ENCODE peak calls at places on chromosomes 13 and 19, in four cellular contexts. V is glutamatergic neuron, M is D721Med, A is brain microvascular endothelial cell. D is an unnamed sample.

GRCh38 chr13:90447034-90447734 is 900.3 kb upstream of the MIR17HG start:
- DNase-seq in A (no peak), V (no peak), M (no peak), D (no peak)

GRCh38 chr19:42189133-42189532 is 28.3 kb downstream of the DEDD2 start:
- DNase-seq in A (no peak), V (no peak), M (no peak), D (no peak)

GRCh38 chr19:982567-983170 is 1.5 kb upstream of the WDR18 start:
- DNase-seq in A (peak), M (peak), V (peak), D (peak)

GRCh38 chr13:112465251-112466131 is 89.3 kb downstream of the SPACA7 start:
- DNase-seq in M (no peak), A (no peak), V (no peak), D (no peak)

GRCh38 chr19:10602330-10603083 is 15.4 kb upstream of the AP1M2 start:
- DNase-seq in M (peak), A (peak), V (peak), D (peak)

GRCh38 chr19:29708553-29709439 is 6.3 kb downstream of the C19orf12 start:
- DNase-seq in M (no peak), A (no peak), V (no peak), D (no peak)

GRCh38 chr19:28793391-28794168 is 419.4 kb downstream of the UQCRFS1 start:
- DNase-seq in A (no peak), M (no peak), V (peak), D (no peak)

GRCh38 chr13:112991611-112992010 is 22.6 kb downstream of the MCF2L start:
- DNase-seq in A (no peak), V (no peak), M (no peak), D (no peak)

GRCh38 chr19:21164541-21164940 is 22.7 kb downstream of the ZNF431 start:
- DNase-seq in M (no peak), A (no peak), V (no peak), D (no peak)

GRCh38 chr13:70043685-70044084 is 63.9 kb upstream of the ATXN8OS start:
- DNase-seq in V (no peak), M (no peak), A (no peak), D (peak)

GRCh38 chr19:29371766-29372415 is 153.9 kb upstream of the VSTM2B start:
- DNase-seq in M (no peak), A (no peak), V (no peak), D (no peak)

GRCh38 chr13:99086149-99086868 is 108.4 kb upstream of the DOCK9 start:
- DNase-seq in V (peak), M (no peak), A (peak), D (peak)

GRCh38 chr19:952680-953500 is 27.1 kb downstream of the ARID3A start:
- DNase-seq in V (no peak), A (no peak), M (no peak), D (no peak)

GRCh38 chr19:41866284-41866683 is 6.2 kb downstream of the RPS19 start:
- DNase-seq in A (no peak), V (no peak), M (no peak), D (no peak)

GRCh38 chr19:31351212-31352193 is 2.3 kb upstream of the TSHZ3 start:
- DNase-seq in M (no peak), A (peak), V (peak), D (no peak)

GRCh38 chr19:46211201-46211881 is 18.2 kb upstream of the IGFL1 start:
- DNase-seq in M (no peak), V (no peak), A (no peak), D (peak)

GRCh38 chr13:79647518-79647917 is 166.6 kb downstream of the NDFIP2 start:
- DNase-seq in V (no peak), A (no peak), M (no peak), D (peak)

GRCh38 chr13:73449258-73449657 is 390.5 kb downstream of the KLF5 start:
- DNase-seq in M (no peak), A (no peak), V (no peak), D (no peak)

GRCh38 chr19:5953680-5954213 is 24.2 kb downstream of the RANBP3 start:
- DNase-seq in V (no peak), A (peak), M (no peak), D (no peak)

GRCh38 chr19:45897413-45897812 is 5.0 kb downstream of the MYPOP start:
- DNase-seq in M (no peak), A (no peak), V (no peak), D (no peak)

GRCh38 chr13:68551701-68552522 is 1321.8 kb upstream of the PCDH9 start:
- DNase-seq in V (no peak), A (no peak), M (no peak), D (peak)

GRCh38 chr19:50328257-50329145 is 676 bp downstream of the KCNC3 start:
- DNase-seq in V (peak), A (no peak), M (no peak), D (no peak)

GRCh38 chr19:29934257-29934656 is 7.8 kb upstream of the URI1 start:
- DNase-seq in V (no peak), M (no peak), A (no peak), D (no peak)

GRCh38 chr13:83879431-83880171 is 2.7 kb downstream of the SLITRK1 start:
- DNase-seq in M (no peak), A (no peak), V (peak), D (no peak)

GRCh38 chr13:44629465-44630183 is 53.5 kb upstream of the TSC22D1 start:
- DNase-seq in M (no peak), A (no peak), V (no peak), D (no peak)

GRCh38 chr13:35475960-35476943 is at the start of gene MAB21L1:
- DNase-seq in A (peak), V (peak), M (peak), D (no peak)

GRCh38 chr19:45677351-45678230 is 9.6 kb downstream of the GIPR start:
- DNase-seq in V (peak), A (peak), M (no peak), D (peak)

GRCh38 chr13:35966024-35966423 is 165.2 kb downstream of the DCLK1 start:
- DNase-seq in M (no peak), A (no peak), V (no peak), D (no peak)

GRCh38 chr13:41962994-41963393 is 2.1 kb upstream of the VWA8 start:
- DNase-seq in V (no peak), A (no peak), M (no peak), D (peak)

GRCh38 chr13:113774177-113775107 is 15.4 kb downstream of the TMEM255B start:
- DNase-seq in V (no peak), M (no peak), A (no peak), D (peak)

GRCh38 chr19:14933506-14933905 is 7.8 kb upstream of the OR7C2 start:
- DNase-seq in M (no peak), A (no peak), V (no peak), D (no peak)

GRCh38 chr13:35690546-35690945 is 214.1 kb upstream of the MAB21L1 start:
- DNase-seq in V (no peak), M (no peak), A (peak), D (peak)

GRCh38 chr13:99566125-99567083 is 65.1 kb downstream of the TM9SF2 start:
- DNase-seq in V (no peak), M (no peak), A (no peak), D (no peak)

GRCh38 chr13:77475345-77476084 is 60.0 kb upstream of the SCEL start:
- DNase-seq in A (no peak), M (no peak), V (no peak), D (no peak)

GRCh38 chr13:52706074-52706473 is 33.5 kb downstream of the CNMD start:
- DNase-seq in A (no peak), V (no peak), M (no peak), D (no peak)

GRCh38 chr19:1027953-1028902 is 1.8 kb downstream of the CNN2 start:
- DNase-seq in V (no peak), M (no peak), A (peak), D (peak)

GRCh38 chr19:18894254-18895037 is 1.5 kb downstream of the CERS1 start:
- DNase-seq in V (peak), A (no peak), M (peak), D (no peak)

GRCh38 chr13:35784286-35784951 is 307.9 kb upstream of the MAB21L1 start:
- DNase-seq in A (no peak), V (no peak), M (no peak), D (peak)

GRCh38 chr13:74301200-74302063 is 167.2 kb upstream of the KLF12 start:
- DNase-seq in M (no peak), V (no peak), A (peak), D (no peak)

GRCh38 chr19:45798995-45799517 is 6.4 kb upstream of the DMWD start:
- DNase-seq in M (peak), A (peak), V (peak), D (peak)

GRCh38 chr13:111008351-111008750 is 93.5 kb upstream of the ANKRD10 start:
- DNase-seq in V (no peak), A (no peak), M (no peak), D (no peak)
- TF ChIP-seq CTCF in V (no peak), A (no peak), M (no peak), D (no peak)

GRCh38 chr19:8028951-8029491 is 23.5 kb upstream of the CCL25 start:
- DNase-seq in A (no peak), M (no peak), V (peak), D (no peak)
- TF ChIP-seq CTCF in A (no peak), M (no peak), V (no peak), D (no peak)

GRCh38 chr19:12782424-12783225 is 7.3 kb upstream of the HOOK2 start:
- DNase-seq in V (peak), M (peak), A (peak), D (peak)
- TF ChIP-seq CTCF in V (no peak), M (no peak), A (no peak), D (no peak)

GRCh38 chr19:33998739-33999345 is 173.5 kb upstream of the LSM14A start:
- DNase-seq in A (no peak), M (no peak), V (no peak), D (peak)

GRCh38 chr19:33998302-33998701 is 174.0 kb upstream of the LSM14A start:
- DNase-seq in V (no peak), A (no peak), M (no peak), D (no peak)

DNA sequence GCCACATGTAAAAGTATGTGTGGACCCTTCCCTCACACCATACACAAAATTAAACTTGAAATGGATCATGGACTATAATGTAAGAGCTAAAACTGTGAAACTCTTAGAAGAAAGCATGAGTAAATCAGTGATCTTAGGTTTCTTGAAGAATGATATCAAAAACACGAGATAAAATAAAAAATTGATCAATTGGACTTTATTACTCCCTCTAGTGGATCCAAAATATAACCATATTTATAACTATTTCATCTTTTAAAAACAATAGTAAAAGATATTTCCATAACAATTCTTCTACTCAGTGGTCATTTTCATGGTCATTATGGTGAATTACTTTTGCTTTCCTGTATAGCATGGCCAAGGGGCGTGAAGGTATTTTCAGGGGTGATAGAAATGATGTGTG is 174.6 kb upstream of the LSM14A start:
- DNase-seq in V (no peak), A (no peak), M (no peak), D (no peak)
- TF ChIP-seq CTCF in V (no peak), A (peak), M (peak), D (no peak)

GRCh38 chr19:52296773-52297600 is at the start of gene ZNF480:
- DNase-seq in A (peak), V (peak), M (peak), D (peak)
- TF ChIP-seq CTCF in A (peak), V (no peak), M (no peak), D (no peak)

GRCh38 chr19:55704494-55705245 is 29.6 kb downstream of the EPN1 start:
- DNase-seq in A (no peak), V (no peak), M (no peak), D (no peak)
- TF ChIP-seq CTCF in A (no peak), V (no peak), M (no peak), D (peak)

GRCh38 chr19:4624733-4625362 is 14.5 kb upstream of the TNFAIP8L1 start:
- DNase-seq in M (no peak), V (no peak), A (no peak), D (peak)
- TF ChIP-seq CTCF in M (peak), V (no peak), A (peak), D (peak)

DNA sequence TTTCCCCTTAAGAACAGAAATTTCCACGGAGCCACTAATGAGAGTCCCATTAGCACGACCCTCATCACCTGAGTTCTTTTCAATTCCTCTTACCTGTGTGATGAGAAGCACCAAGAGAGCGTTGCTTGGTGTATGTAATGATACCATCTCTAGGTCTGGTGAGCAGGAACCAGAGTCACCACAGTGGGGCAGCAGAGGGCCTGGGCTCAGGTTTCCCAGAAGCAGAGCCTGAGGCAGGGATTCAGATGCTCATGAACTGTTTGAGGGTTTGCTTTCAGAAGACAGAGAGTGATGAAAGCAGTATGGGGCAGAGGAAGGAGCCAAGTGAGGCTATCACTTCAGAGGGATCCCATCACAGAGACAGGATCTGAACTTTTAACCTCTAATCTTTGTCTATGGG is 3.1 kb upstream of the PTPRH start:
- DNase-seq in A (no peak), V (peak), M (no peak), D (peak)
- TF ChIP-seq CTCF in A (peak), V (no peak), M (peak), D (no peak)

DNA sequence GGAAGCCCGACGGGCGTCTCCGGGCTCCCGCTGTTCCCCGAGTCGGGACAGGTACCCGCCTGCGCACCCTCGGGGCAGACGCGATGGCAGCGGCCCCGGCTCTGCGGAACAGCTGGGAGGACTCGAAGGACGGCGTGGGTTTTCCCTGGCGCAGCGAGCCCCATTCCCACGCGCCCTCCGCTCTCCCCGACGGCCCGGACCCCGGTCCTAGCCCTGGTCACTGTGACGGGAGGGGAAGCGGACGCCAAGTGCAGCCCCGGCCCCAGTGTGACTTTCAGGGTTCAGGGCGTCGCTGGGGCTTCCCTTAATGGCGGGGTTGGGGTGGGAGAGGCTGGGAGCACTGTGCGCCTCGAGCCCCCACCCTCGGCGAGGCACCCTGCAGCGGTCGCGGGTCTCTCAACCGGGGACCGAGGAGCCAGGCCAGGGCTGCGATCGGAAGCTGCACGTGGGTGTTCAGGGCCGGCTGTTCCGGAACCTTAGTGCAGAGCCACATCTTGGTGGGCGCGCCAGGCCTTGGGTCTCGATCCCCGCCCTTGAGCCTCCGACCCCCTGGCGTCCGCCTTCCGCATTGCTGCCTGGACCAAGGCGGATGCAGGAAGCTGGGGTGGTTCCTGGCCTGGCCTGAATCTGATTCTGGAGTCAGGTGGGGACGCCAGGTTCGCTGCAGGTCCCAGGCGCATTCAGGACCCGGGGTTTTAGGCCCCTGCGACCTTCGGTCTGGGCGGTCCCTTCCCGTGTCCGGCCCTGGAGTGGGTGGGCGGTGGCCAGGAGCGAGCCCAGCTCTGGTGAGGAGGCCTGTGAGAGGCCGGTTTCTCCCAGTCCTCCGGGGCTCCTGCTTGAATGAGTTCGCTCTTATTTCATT is 3.5 kb downstream of the LGALS7B start:
- DNase-seq in A (no peak), M (no peak), V (peak), D (no peak)
- TF ChIP-seq CTCF in A (peak), M (no peak), V (peak), D (no peak)